ENCODE peak calls at places on chromosomes 3 and 15, in nine cellular contexts. L is esophagus muscularis mucosa, R is sigmoid colon, X is K562, T is GM06990, Q is AG09319, N is fibroblast of the aortic adventitia, I is GM12865, P is pancreas. Y is an unnamed sample.

GRCh38 chr3:169822540-169822939 is 9.8 kb upstream of the LRRC34 start:
- DNase-seq in L (no peak), R (no peak), X (no peak), T (no peak), Q (no peak), N (no peak), I (no peak), P (no peak), Y (no peak)

GRCh38 chr15:51341366-51342248 is at the start of gene GLDN:
- DNase-seq in L (no peak), R (no peak), X (no peak), T (no peak), Q (no peak), N (no peak), I (no peak), P (peak; percentile 65), Y (no peak)

GRCh38 chr3:36911990-36912804 is 32.7 kb downstream of the TRANK1 start:
- DNase-seq in L (no peak), R (no peak), X (peak; percentile 59), T (peak; percentile 81), Q (peak; percentile 49), N (peak; percentile 82), I (peak; percentile 93), P (no peak), Y (peak; percentile 7)

GRCh38 chr3:151796105-151796705 is 17.7 kb upstream of the AADAC start:
- DNase-seq in L (no peak), R (no peak), X (no peak), T (no peak), Q (no peak), N (peak; percentile 50), I (no peak), P (no peak), Y (no peak)

GRCh38 chr15:99447497-99448371 is 118.0 kb upstream of the MEF2A start:
- DNase-seq in L (no peak), R (peak; percentile 53), X (peak; percentile 25), T (no peak), Q (no peak), N (no peak), I (no peak), P (peak; percentile 53), Y (peak; percentile 81)

GRCh38 chr15:33874156-33874555 is 94.1 kb upstream of the CHRM5 start:
- DNase-seq in L (no peak), R (no peak), X (no peak), T (no peak), Q (no peak), N (no peak), I (no peak), P (no peak), Y (no peak)

GRCh38 chr3:71847794-71848193 is 62.8 kb upstream of the PROK2 start:
- DNase-seq in L (peak; percentile 72), R (no peak), X (no peak), T (no peak), Q (no peak), N (no peak), I (no peak), P (no peak), Y (no peak)

GRCh38 chr15:70853855-70854668 is at the start of gene LARP6:
- DNase-seq in L (peak; percentile 91), R (peak; percentile 73), X (no peak), T (peak; percentile 56), Q (no peak), N (peak; percentile 30), I (peak; percentile 66), P (peak; percentile 83), Y (peak; percentile 90)

GRCh38 chr3:171878441-171879225 is 35.5 kb downstream of the TMEM212 start:
- DNase-seq in L (no peak), R (no peak), X (no peak), T (no peak), Q (no peak), N (peak; percentile 92), I (no peak), P (no peak), Y (no peak)

GRCh38 chr3:31391150-31391549 is 141.6 kb upstream of the STT3B start:
- DNase-seq in L (no peak), R (no peak), X (no peak), T (no peak), Q (no peak), N (no peak), I (peak; percentile 36), P (no peak), Y (no peak)

GRCh38 chr3:33377489-33377888 is 62.7 kb downstream of the UBP1 start:
- DNase-seq in L (no peak), R (no peak), X (peak; percentile 40), T (no peak), Q (no peak), N (no peak), I (no peak), P (no peak), Y (no peak)
- TF ChIP-seq CTCF in L (no peak), R (no peak), X (peak; percentile 49), T (peak; percentile 21), Q (no peak), N (no peak), I (no peak), P (no peak), Y (no peak)

DNA sequence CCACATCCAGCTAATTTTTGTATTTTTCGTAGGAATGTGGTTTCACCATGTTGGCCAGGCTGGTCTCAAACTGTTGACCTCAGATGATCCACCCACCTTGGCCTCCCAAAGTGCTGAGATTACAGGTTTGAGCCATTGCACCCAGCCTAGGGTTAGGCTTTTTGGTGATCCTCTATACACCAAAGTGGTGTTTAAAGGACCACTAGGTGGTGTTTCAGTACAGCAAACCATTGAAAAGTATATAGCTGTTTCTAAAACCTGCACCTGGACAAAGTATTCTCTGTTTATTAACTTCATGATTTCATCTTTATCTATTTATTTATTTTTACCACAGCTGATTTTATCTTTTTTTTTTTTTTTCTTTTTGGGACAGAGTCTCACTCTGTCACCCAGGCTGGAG is 68.4 kb downstream of the MINDY2 start:
- DNase-seq in L (no peak), R (no peak), X (peak; percentile 36), T (no peak), Q (no peak), N (peak; percentile 11), I (peak; percentile 52), P (no peak), Y (no peak)
- TF ChIP-seq CTCF in L (no peak), R (no peak), X (no peak), T (peak; percentile 45), Q (no peak), N (peak; percentile 28), I (peak; percentile 43), P (no peak), Y (peak; percentile 41)

GRCh38 chr3:154953538-154953937 is 126.6 kb upstream of the MME start:
- DNase-seq in L (no peak), R (no peak), X (no peak), T (no peak), Q (no peak), N (no peak), I (no peak), P (no peak), Y (no peak)
- TF ChIP-seq CTCF in L (no peak), R (no peak), X (no peak), T (no peak), Q (no peak), N (no peak), I (no peak), P (no peak), Y (no peak)

GRCh38 chr15:89137926-89138325 is 49.7 kb downstream of the ABHD2 start:
- DNase-seq in L (no peak), R (no peak), X (no peak), T (no peak), Q (no peak), N (no peak), I (no peak), P (no peak), Y (no peak)

GRCh38 chr15:89138999-89139612 is 50.9 kb downstream of the ABHD2 start:
- DNase-seq in L (no peak), R (no peak), X (no peak), T (no peak), Q (no peak), N (no peak), I (no peak), P (no peak), Y (no peak)

GRCh38 chr15:89140595-89140994 is 52.3 kb downstream of the ABHD2 start:
- DNase-seq in L (no peak), R (no peak), X (no peak), T (no peak), Q (no peak), N (no peak), I (no peak), P (no peak), Y (no peak)

GRCh38 chr15:89141885-89142284 is 53.6 kb downstream of the ABHD2 start:
- DNase-seq in L (no peak), R (no peak), X (no peak), T (no peak), Q (no peak), N (no peak), I (no peak), P (no peak), Y (no peak)

DNA sequence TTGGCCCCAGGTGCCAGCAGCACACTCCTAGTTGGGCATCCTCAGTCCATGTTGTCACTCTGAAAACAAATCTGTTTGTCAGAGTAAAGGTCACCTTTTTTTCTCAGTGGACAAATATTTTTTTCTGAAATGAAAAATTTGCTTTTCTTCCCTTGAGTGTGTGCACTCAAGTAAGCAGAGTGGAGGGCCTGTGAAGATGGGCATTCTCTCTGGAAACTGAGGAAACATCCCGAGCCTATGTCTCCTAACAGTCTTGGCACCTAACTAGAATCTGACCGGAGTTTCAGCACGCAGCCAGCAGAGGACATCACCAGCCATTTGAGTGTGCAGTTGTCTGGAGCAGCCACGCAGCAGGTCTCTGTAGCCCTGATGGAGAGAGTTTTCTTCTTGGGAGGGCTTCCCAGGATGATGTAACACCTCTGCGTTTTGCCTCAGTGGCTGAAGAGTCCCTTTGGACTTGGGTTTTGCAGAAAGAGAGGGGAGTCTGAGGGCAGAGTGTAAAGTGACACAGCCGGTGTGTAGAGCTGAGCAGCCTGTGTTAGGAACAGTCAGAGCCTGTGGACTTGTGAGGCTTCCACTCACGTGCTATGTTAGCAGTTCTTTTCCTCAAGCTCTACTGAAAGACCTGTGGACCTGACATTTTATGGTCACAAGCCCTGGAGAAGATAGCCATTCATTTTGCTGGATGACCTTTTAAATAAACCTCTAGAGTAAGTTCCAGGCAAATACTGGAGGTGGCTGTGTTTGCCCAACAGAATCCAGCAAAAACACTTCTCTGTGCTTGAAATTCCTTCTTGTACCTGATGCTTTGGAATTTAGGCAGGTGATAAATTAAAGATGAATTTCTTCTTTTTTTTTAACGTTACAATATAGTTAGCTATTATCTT is 51.6 kb downstream of the ABHD2 start:
- DNase-seq in L (no peak), R (no peak), X (no peak), T (no peak), Q (no peak), N (peak; percentile 65), I (no peak), P (no peak), Y (no peak)
- TF ChIP-seq CTCF in L (no peak), R (no peak), X (no peak), T (peak; percentile 1), Q (peak; percentile 31), N (peak; percentile 45), I (no peak), P (no peak), Y (peak; percentile 22)

GRCh38 chr3:126835472-126836219 is 131.6 kb downstream of the CHCHD6 start:
- DNase-seq in L (peak; percentile 77), R (peak; percentile 20), X (peak; percentile 26), T (no peak), Q (no peak), N (peak; percentile 71), I (no peak), P (no peak), Y (peak; percentile 62)
- TF ChIP-seq CTCF in L (no peak), R (no peak), X (peak; percentile 40), T (no peak), Q (peak; percentile 7), N (peak; percentile 55), I (no peak), P (no peak), Y (no peak)

GRCh38 chr15:68083463-68083862 is 29.3 kb downstream of the PIAS1 start:
- DNase-seq in L (no peak), R (no peak), X (no peak), T (no peak), Q (no peak), N (no peak), I (no peak), P (no peak), Y (no peak)
- TF ChIP-seq CTCF in L (no peak), R (no peak), X (no peak), T (no peak), Q (no peak), N (no peak), I (no peak), P (no peak), Y (no peak)